ENCODE peak calls at places on chromosome 1, in nine cellular contexts. S is H1; O is H54; R is AML-193; J is NCI-H524 treated with DMSO at 0.1 percent for 48 hours; B is AG09319; H is cardiac fibroblast; X is naive B cell; E is stimulated activated CD4-positive, alpha-beta T cell treated with anti-CD3 and anti-CD28 coated beads, Interleukin-4, amount 100 ng/mL, for 1 hour. V is an unnamed sample.
A peak's percentile ranks its signal among the peaks of the same experiment; 100 is the strongest.

GRCh38 chr1:4665456-4665855 is 11.0 kb downstream of the AJAP1 start:
- DNase-seq in H (no peak), O (no peak), S (no peak), E (no peak), J (no peak), B (no peak), R (no peak), X (no peak), V (no peak)

GRCh38 chr1:7940745-7941436 is at the start of gene TNFRSF9:
- DNase-seq in X (no peak), R (no peak), J (no peak), S (no peak), H (peak; percentile 66), O (no peak), B (no peak), E (peak; percentile 84), V (no peak)

GRCh38 chr1:154725841-154726240 is 117.9 kb upstream of the ADAR start:
- DNase-seq in B (no peak), R (no peak), E (no peak), O (no peak), J (no peak), H (no peak), X (no peak), S (no peak), V (no peak)

GRCh38 chr1:214124915-214125314 is 137.1 kb downstream of the PROX1 start:
- DNase-seq in B (no peak), R (no peak), X (no peak), O (no peak), E (no peak), H (no peak), J (no peak), S (no peak), V (no peak)

GRCh38 chr1:36771678-36772284 is 262.5 kb downstream of the GRIK3 start:
- DNase-seq in B (no peak), E (no peak), O (no peak), H (no peak), S (peak; percentile 59), R (no peak), X (no peak), J (no peak), V (no peak)

GRCh38 chr1:30522031-30523004 is 201.1 kb downstream of the MATN1 start:
- DNase-seq in E (no peak), H (no peak), J (no peak), O (no peak), B (peak; percentile 58), X (no peak), R (no peak), S (peak; percentile 31), V (no peak)

GRCh38 chr1:221897312-221897711 is 155.4 kb upstream of the DUSP10 start:
- DNase-seq in O (no peak), J (no peak), S (no peak), R (no peak), H (no peak), B (peak; percentile 69), X (no peak), E (no peak), V (no peak)

GRCh38 chr1:94160811-94161210 is 39.9 kb upstream of the ABCA4 start:
- DNase-seq in R (no peak), E (no peak), X (no peak), H (peak; percentile 77), B (peak; percentile 46), O (peak; percentile 23), J (peak; percentile 95), S (no peak), V (no peak)

GRCh38 chr1:14755518-14756252 is 157.2 kb downstream of the KAZN start:
- DNase-seq in E (no peak), S (no peak), O (no peak), X (peak; percentile 23), R (no peak), B (no peak), H (no peak), J (no peak), V (no peak)

GRCh38 chr1:236343246-236343862 is 50.7 kb upstream of the EDARADD start:
- DNase-seq in R (no peak), H (no peak), J (no peak), B (no peak), O (no peak), E (no peak), X (no peak), S (no peak), V (no peak)

GRCh38 chr1:114901739-114902255 is 47.1 kb downstream of the SYCP1 start:
- DNase-seq in O (no peak), E (no peak), H (no peak), X (no peak), J (no peak), S (peak; percentile 55), B (no peak), R (no peak), V (no peak)

GRCh38 chr1:24018611-24019580 is 38.8 kb upstream of the SRSF10 start:
- DNase-seq in H (peak; percentile 100), O (peak; percentile 55), J (no peak), X (no peak), B (peak; percentile 99), E (no peak), S (peak; percentile 53), R (no peak), V (no peak)

GRCh38 chr1:207818971-207819451 is 67.2 kb downstream of the CD46 start:
- DNase-seq in O (peak; percentile 94), H (peak; percentile 77), X (no peak), S (no peak), E (no peak), B (no peak), R (no peak), J (no peak), V (no peak)

GRCh38 chr1:233465745-233466343 is 138.3 kb downstream of the MAP3K21 start:
- DNase-seq in R (no peak), O (no peak), E (no peak), J (no peak), S (no peak), B (no peak), H (no peak), X (no peak), V (no peak)

GRCh38 chr1:232084584-232085223 is 458.1 kb downstream of the DISC1 start:
- DNase-seq in E (no peak), H (peak; percentile 13), S (peak; percentile 72), R (no peak), B (no peak), J (no peak), O (no peak), X (no peak), V (no peak)

GRCh38 chr1:234373938-234374240 is 633 bp downstream of the COA6 start:
- DNase-seq in X (no peak), J (no peak), H (no peak), S (no peak), R (no peak), O (no peak), B (no peak), E (no peak), V (no peak)

GRCh38 chr1:47201179-47201578 is 11.3 kb upstream of the PDZK1IP1 start:
- DNase-seq in H (peak; percentile 29), J (no peak), E (no peak), X (no peak), B (no peak), S (no peak), O (no peak), R (no peak), V (no peak)

GRCh38 chr1:53896673-53897229 is 2.8 kb downstream of the DIO1 start:
- DNase-seq in O (peak; percentile 45), S (no peak), R (no peak), X (no peak), E (no peak), H (peak; percentile 56), B (peak; percentile 89), J (no peak), V (no peak)

GRCh38 chr1:212827831-212828278 is 19.6 kb downstream of the SPATA45 start:
- DNase-seq in B (no peak), R (no peak), H (no peak), S (no peak), E (no peak), O (no peak), X (no peak), J (peak; percentile 62), V (no peak)

GRCh38 chr1:239555350-239555749 is 169.0 kb downstream of the CHRM3 start:
- DNase-seq in B (no peak), R (no peak), X (no peak), J (no peak), H (no peak), E (no peak), O (no peak), S (no peak), V (no peak)

GRCh38 chr1:246214708-246215504 is 292.2 kb downstream of the SMYD3 start:
- DNase-seq in J (no peak), B (peak; percentile 24), H (peak; percentile 94), R (peak; percentile 91), E (no peak), S (no peak), X (no peak), O (peak; percentile 38), V (peak; percentile 20)

GRCh38 chr1:183180213-183180612 is 5.9 kb upstream of the LAMC2 start:
- DNase-seq in B (peak; percentile 84), J (no peak), E (no peak), S (no peak), O (peak; percentile 30), X (no peak), R (no peak), H (peak; percentile 97), V (no peak)

GRCh38 chr1:176471338-176472121 is 8.6 kb downstream of the PAPPA2 start:
- DNase-seq in H (no peak), J (no peak), S (no peak), O (no peak), E (no peak), X (no peak), B (no peak), R (no peak), V (no peak)

GRCh38 chr1:59032221-59032620 is 248.4 kb upstream of the JUN start:
- DNase-seq in S (no peak), B (no peak), H (no peak), X (no peak), R (no peak), J (no peak), O (no peak), E (no peak), V (no peak)

GRCh38 chr1:156816561-156817328 is at the start of gene SH2D2A:
- DNase-seq in E (peak; percentile 87), J (no peak), R (peak; percentile 5), B (no peak), S (no peak), O (no peak), X (peak; percentile 69), H (peak; percentile 67), V (peak; percentile 82)

GRCh38 chr1:30005972-30006619 is 717.3 kb downstream of the MATN1 start:
- DNase-seq in B (no peak), S (no peak), J (no peak), O (no peak), R (no peak), H (no peak), X (no peak), E (no peak), V (no peak)

GRCh38 chr1:214801191-214801590 is 198.2 kb downstream of the CENPF start:
- DNase-seq in B (no peak), J (no peak), E (no peak), H (no peak), R (no peak), S (no peak), O (no peak), X (no peak), V (no peak)

V was measured in germinal center.